ENCODE peak calls at places on chromosomes 2 and 18, in five cellular contexts. K, C, Q, F and P are unnamed samples.

GRCh38 chr2:236309669-236310029 is 45.4 kb upstream of the ASB18 start:
- DNase-seq in F (peak), C (peak), Q (no peak), K (peak), P (no peak)

GRCh38 chr2:64143154-64144056 is 815 bp downstream of the PELI1 start:
- DNase-seq in K (peak), C (peak), Q (no peak), F (peak), P (peak)

GRCh38 chr2:15712551-15713342 is 121.1 kb downstream of the DDX1 start:
- DNase-seq in K (no peak), C (no peak), F (no peak), Q (no peak), P (no peak)

GRCh38 chr18:3117493-3118192 is 102.1 kb downstream of the MYOM1 start:
- DNase-seq in F (no peak), C (peak), Q (no peak), K (no peak), P (no peak)

GRCh38 chr18:5817821-5818220 is 77.5 kb downstream of the TMEM200C start:
- DNase-seq in Q (no peak), C (no peak), F (no peak), K (no peak), P (no peak)

GRCh38 chr18:59621027-59621426 is 76.2 kb downstream of the CCBE1 start:
- DNase-seq in F (peak), Q (no peak), C (no peak), K (no peak), P (no peak)

GRCh38 chr2:64654993-64655666 is 1.4 kb upstream of the SERTAD2 start:
- DNase-seq in C (peak), F (peak), Q (no peak), K (peak), P (no peak)

GRCh38 chr18:56937874-56938273 is 209.0 kb upstream of the BOD1L2 start:
- DNase-seq in K (no peak), Q (no peak), F (no peak), C (no peak), P (no peak)

GRCh38 chr18:72207280-72207679 is 336.9 kb downstream of the CBLN2 start:
- DNase-seq in Q (no peak), F (no peak), C (no peak), K (no peak), P (no peak)

GRCh38 chr2:97662895-97663625 is 784 bp downstream of the ACTR1B start:
- DNase-seq in F (peak), Q (no peak), C (peak), K (peak), P (peak)